ENCODE peak calls at places on chromosomes 7 and 10, in five cellular contexts. B, O, H, J and M are unnamed samples.

GRCh38 chr7:13414661-13415105 is 574.8 kb downstream of the ETV1 start:
- DNase-seq in H (no peak), O (no peak), B (no peak), J (peak), M (no peak)

GRCh38 chr10:50432610-50433009 is 181.3 kb upstream of the ASAH2 start:
- DNase-seq in H (no peak), J (no peak), B (no peak), O (no peak), M (no peak)

GRCh38 chr10:26566525-26567348 is 128.6 kb downstream of the APBB1IP start:
- DNase-seq in O (no peak), H (no peak), J (no peak), B (no peak), M (no peak)

GRCh38 chr10:24465899-24466615 is 257.1 kb downstream of the KIAA1217 start:
- DNase-seq in B (peak), H (peak), J (no peak), O (no peak), M (no peak)

GRCh38 chr10:99654791-99655190 is 4.5 kb upstream of the ENTPD7 start:
- DNase-seq in O (no peak), H (no peak), B (no peak), J (no peak), M (no peak)

GRCh38 chr7:29102554-29103151 is 43.7 kb downstream of the CPVL start:
- DNase-seq in B (peak), H (peak), O (no peak), J (peak), M (peak)

GRCh38 chr10:119654540-119654939 is 3.4 kb downstream of the BAG3 start:
- DNase-seq in H (no peak), B (no peak), O (no peak), J (peak), M (no peak)

GRCh38 chr10:43091846-43092245 is 15.0 kb downstream of the RET start:
- DNase-seq in B (no peak), H (no peak), O (no peak), J (no peak), M (no peak)

GRCh38 chr7:100122067-100122466 is 2.6 kb downstream of the CNPY4 start:
- DNase-seq in O (no peak), J (peak), B (no peak), H (no peak), M (no peak)

GRCh38 chr10:1299041-1299726 is 243.0 kb downstream of the WDR37 start:
- DNase-seq in J (no peak), H (no peak), B (no peak), O (no peak), M (no peak)

GRCh38 chr10:6678211-6678803 is 98.2 kb upstream of the PRKCQ start:
- DNase-seq in J (peak), B (no peak), H (peak), O (peak), M (peak)

GRCh38 chr7:91436655-91437054 is 172.4 kb downstream of the FZD1 start:
- DNase-seq in O (no peak), J (peak), B (no peak), H (no peak), M (no peak)

GRCh38 chr10:89738551-89739209 is 37.3 kb downstream of the KIF20B start:
- DNase-seq in J (no peak), O (no peak), H (no peak), B (no peak), M (no peak)